ENCODE peak calls at places on chromosomes 13 and 19, in six cellular contexts. One of them, this sample, is unnamed.

GRCh38 chr13:24541127-24541475 is 28.5 kb upstream of the PARP4 start:
- DNase-seq in HT1080: no peak
- DNase-seq in glutamatergic neuron: no peak
- DNase-seq in lower leg skin: no peak
- DNase-seq in right cardiac atrium: no peak
- DNase-seq in cardiac fibroblast: no peak
- DNase-seq in this sample: no peak

GRCh38 chr19:44856438-44857083 is 10.5 kb downstream of the NECTIN2 start:
- DNase-seq in right cardiac atrium: peak; percentile 72
- DNase-seq in glutamatergic neuron: no peak
- DNase-seq in lower leg skin: no peak
- DNase-seq in cardiac fibroblast: no peak
- DNase-seq in HT1080: no peak
- DNase-seq in this sample: peak; percentile 62

GRCh38 chr13:41456768-41457588 is at the start of gene RGCC:
- DNase-seq in cardiac fibroblast: peak; percentile 52
- DNase-seq in lower leg skin: peak; percentile 80
- DNase-seq in HT1080: no peak
- DNase-seq in glutamatergic neuron: peak; percentile 77
- DNase-seq in right cardiac atrium: peak; percentile 92
- DNase-seq in this sample: peak; percentile 22

GRCh38 chr19:4284176-4284958 is 5.3 kb downstream of the SHD start:
- DNase-seq in glutamatergic neuron: peak; percentile 67
- DNase-seq in cardiac fibroblast: no peak
- DNase-seq in lower leg skin: no peak
- DNase-seq in HT1080: no peak
- DNase-seq in right cardiac atrium: no peak
- DNase-seq in this sample: peak; percentile 29

GRCh38 chr19:44202974-44203373 is 9.4 kb upstream of the ZNF227 start:
- DNase-seq in glutamatergic neuron: no peak
- DNase-seq in cardiac fibroblast: no peak
- DNase-seq in right cardiac atrium: no peak
- DNase-seq in lower leg skin: no peak
- DNase-seq in HT1080: no peak
- DNase-seq in this sample: no peak

GRCh38 chr19:56294557-56294956 is 20.1 kb downstream of the ZSCAN5A start:
- DNase-seq in lower leg skin: no peak
- DNase-seq in cardiac fibroblast: no peak
- DNase-seq in glutamatergic neuron: no peak
- DNase-seq in HT1080: peak; percentile 27
- DNase-seq in right cardiac atrium: no peak
- DNase-seq in this sample: peak; percentile 51

GRCh38 chr19:8611391-8611883 is 922 bp upstream of the ADAMTS10 start:
- DNase-seq in cardiac fibroblast: peak; percentile 18
- DNase-seq in right cardiac atrium: peak; percentile 84
- DNase-seq in glutamatergic neuron: no peak
- DNase-seq in HT1080: no peak
- DNase-seq in lower leg skin: peak; percentile 46
- DNase-seq in this sample: no peak

GRCh38 chr19:44753932-44754742 is 5.6 kb downstream of the BCL3 start:
- DNase-seq in HT1080: peak; percentile 67
- DNase-seq in right cardiac atrium: peak; percentile 97
- DNase-seq in glutamatergic neuron: no peak
- DNase-seq in lower leg skin: peak; percentile 88
- DNase-seq in cardiac fibroblast: peak; percentile 96
- DNase-seq in this sample: peak; percentile 81

GRCh38 chr13:85040176-85040660 is 759.0 kb downstream of the SLITRK6 start:
- DNase-seq in cardiac fibroblast: no peak
- DNase-seq in HT1080: no peak
- DNase-seq in lower leg skin: no peak
- DNase-seq in glutamatergic neuron: no peak
- DNase-seq in right cardiac atrium: no peak
- DNase-seq in this sample: no peak

GRCh38 chr19:35756373-35757230 is at the start of gene HSPB6:
- DNase-seq in glutamatergic neuron: peak; percentile 68
- DNase-seq in HT1080: no peak
- DNase-seq in right cardiac atrium: peak; percentile 93
- DNase-seq in cardiac fibroblast: peak; percentile 88
- DNase-seq in lower leg skin: no peak
- DNase-seq in this sample: no peak

GRCh38 chr13:101474419-101474957 is 22.0 kb downstream of the ITGBL1 start:
- DNase-seq in glutamatergic neuron: peak; percentile 41
- DNase-seq in lower leg skin: no peak
- DNase-seq in right cardiac atrium: peak; percentile 56
- DNase-seq in cardiac fibroblast: peak; percentile 90
- DNase-seq in HT1080: peak; percentile 73
- DNase-seq in this sample: peak; percentile 89

GRCh38 chr19:52527134-52527953 is at the start of gene ZNF808:
- DNase-seq in right cardiac atrium: peak; percentile 99
- DNase-seq in lower leg skin: peak; percentile 95
- DNase-seq in glutamatergic neuron: peak; percentile 98
- DNase-seq in HT1080: peak; percentile 2
- DNase-seq in cardiac fibroblast: peak; percentile 92
- DNase-seq in this sample: peak; percentile 83